ENCODE peak calls at places on chromosomes 16 and 17, in five cellular contexts. T is left lung, L is breast epithelium, J is cardiac muscle cell, A is neural progenitor cell. U is an unnamed sample.

GRCh38 chr17:65677932-65678331 is 116.5 kb upstream of the AXIN2 start:
- DNase-seq in L (no peak), T (no peak), J (no peak), A (no peak), U (no peak)

GRCh38 chr16:67001159-67001486 is 12.7 kb downstream of the CES4A start:
- DNase-seq in T (no peak), A (no peak), L (no peak), J (no peak), U (no peak)

GRCh38 chr16:11235703-11235991 is 20.4 kb downstream of the SOCS1 start:
- DNase-seq in A (no peak), L (no peak), T (no peak), J (no peak), U (no peak)

GRCh38 chr17:79631640-79632431 is 21.0 kb upstream of the RBFOX3 start:
- DNase-seq in T (no peak), L (peak; percentile 25), J (no peak), A (no peak), U (peak; percentile 9)

GRCh38 chr17:42142371-42142896 is 12.4 kb downstream of the RAB5C start:
- DNase-seq in A (peak; percentile 48), T (no peak), L (no peak), J (peak; percentile 16), U (no peak)

GRCh38 chr16:20846030-20846429 is 39.7 kb downstream of the REXO5 start:
- DNase-seq in T (no peak), J (no peak), A (no peak), L (no peak), U (no peak)

GRCh38 chr17:35127751-35128514 is 6.5 kb downstream of the FNDC8 start:
- DNase-seq in J (peak; percentile 94), A (no peak), L (no peak), T (no peak), U (no peak)

GRCh38 chr17:7041607-7042506 is 2.0 kb downstream of the SLC16A11 start:
- DNase-seq in J (peak; percentile 25), L (no peak), A (peak; percentile 45), T (peak; percentile 74), U (no peak)

GRCh38 chr16:4935231-4935855 is 1.6 kb downstream of the PPL start:
- DNase-seq in L (peak; percentile 88), T (peak; percentile 90), A (no peak), J (peak; percentile 94), U (peak; percentile 57)

GRCh38 chr17:72151565-72152391 is 31.0 kb downstream of the SOX9 start:
- DNase-seq in T (no peak), J (peak; percentile 88), L (peak; percentile 78), A (peak; percentile 58), U (no peak)

GRCh38 chr17:491086-492014 is 138.7 kb upstream of the RPH3AL start:
- DNase-seq in J (peak; percentile 73), A (peak; percentile 86), T (peak; percentile 89), L (no peak), U (no peak)

GRCh38 chr17:51258756-51259573 is 884 bp downstream of the MBTD1 start:
- DNase-seq in T (no peak), J (peak; percentile 44), L (no peak), A (no peak), U (no peak)

GRCh38 chr16:22320572-22321339 is 23.5 kb downstream of the POLR3E start:
- DNase-seq in A (no peak), T (no peak), L (no peak), J (no peak), U (no peak)

GRCh38 chr16:55480228-55480655 is 1.2 kb downstream of the MMP2 start:
- DNase-seq in A (peak; percentile 73), T (peak; percentile 86), J (peak; percentile 98), L (peak; percentile 73), U (peak; percentile 53)

GRCh38 chr17:19719365-19720209 is 3.2 kb upstream of the SLC47A2 start:
- DNase-seq in A (no peak), T (peak; percentile 57), J (no peak), L (no peak), U (no peak)
- TF ChIP-seq CTCF in A (no peak), T (no peak), J (no peak), L (no peak), U (no peak)

DNA sequence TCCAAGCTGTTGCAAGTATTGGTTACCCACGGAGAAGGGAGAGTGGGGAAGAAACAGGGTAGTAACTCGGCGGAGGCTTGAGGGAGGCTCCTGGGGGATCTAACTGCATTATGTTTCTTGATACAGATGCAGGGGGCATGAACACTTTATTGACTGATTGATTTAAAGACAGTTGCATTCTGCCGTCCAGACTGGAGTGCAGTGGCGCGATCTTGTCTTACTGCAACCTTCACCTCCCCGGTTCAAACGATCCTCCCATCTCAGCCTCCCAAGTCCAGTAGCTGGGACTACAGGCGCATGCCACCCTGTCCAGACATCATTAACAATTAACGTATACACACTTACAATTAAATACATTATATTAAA is 15.1 kb upstream of the ERN2 start:
- DNase-seq in L (no peak), A (no peak), J (no peak), T (no peak), U (no peak)
- TF ChIP-seq CTCF in L (no peak), A (no peak), J (no peak), T (peak; percentile 1), U (no peak)

GRCh38 chr17:46851029-46851741 is at the start of gene WNT9B:
- DNase-seq in T (peak; percentile 69), J (no peak), A (peak; percentile 83), L (no peak), U (no peak)
- TF ChIP-seq CTCF in T (no peak), J (no peak), A (peak; percentile 26), L (no peak), U (no peak)

DNA sequence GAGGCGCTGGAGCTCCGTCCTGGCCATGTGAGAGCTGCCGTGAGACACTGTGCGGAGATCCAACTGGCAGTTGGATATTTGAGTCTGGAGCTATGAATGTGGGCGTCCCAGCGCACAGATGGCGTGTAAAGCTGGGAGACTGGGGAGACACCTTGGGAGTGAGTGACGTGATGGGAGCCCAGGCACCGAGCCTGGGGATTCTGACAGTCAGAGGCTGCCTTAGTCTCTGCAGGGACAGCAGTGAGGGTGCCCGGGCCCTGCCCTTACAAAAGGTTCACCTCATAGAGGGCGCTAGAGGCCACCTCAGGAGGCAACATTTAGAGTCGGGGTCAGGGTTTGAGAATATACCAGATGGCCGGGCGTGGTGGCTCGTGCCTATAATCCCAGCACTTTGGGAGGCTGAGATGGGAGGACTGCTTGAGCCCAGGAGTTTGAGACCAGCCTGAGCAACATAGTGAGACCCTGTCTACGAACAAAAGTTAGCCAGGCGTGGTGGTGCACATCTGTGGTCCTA is 194.1 kb upstream of the GSE1 start:
- DNase-seq in A (peak; percentile 34), L (no peak), T (peak; percentile 47), J (no peak), U (no peak)
- TF ChIP-seq CTCF in A (peak; percentile 21), L (no peak), T (no peak), J (no peak), U (no peak)

GRCh38 chr17:37791434-37791833 is 46.6 kb upstream of the HNF1B start:
- DNase-seq in L (no peak), T (no peak), J (peak; percentile 23), A (peak; percentile 37), U (no peak)
- TF ChIP-seq CTCF in L (no peak), T (peak; percentile 24), J (peak; percentile 47), A (peak; percentile 62), U (no peak)

DNA sequence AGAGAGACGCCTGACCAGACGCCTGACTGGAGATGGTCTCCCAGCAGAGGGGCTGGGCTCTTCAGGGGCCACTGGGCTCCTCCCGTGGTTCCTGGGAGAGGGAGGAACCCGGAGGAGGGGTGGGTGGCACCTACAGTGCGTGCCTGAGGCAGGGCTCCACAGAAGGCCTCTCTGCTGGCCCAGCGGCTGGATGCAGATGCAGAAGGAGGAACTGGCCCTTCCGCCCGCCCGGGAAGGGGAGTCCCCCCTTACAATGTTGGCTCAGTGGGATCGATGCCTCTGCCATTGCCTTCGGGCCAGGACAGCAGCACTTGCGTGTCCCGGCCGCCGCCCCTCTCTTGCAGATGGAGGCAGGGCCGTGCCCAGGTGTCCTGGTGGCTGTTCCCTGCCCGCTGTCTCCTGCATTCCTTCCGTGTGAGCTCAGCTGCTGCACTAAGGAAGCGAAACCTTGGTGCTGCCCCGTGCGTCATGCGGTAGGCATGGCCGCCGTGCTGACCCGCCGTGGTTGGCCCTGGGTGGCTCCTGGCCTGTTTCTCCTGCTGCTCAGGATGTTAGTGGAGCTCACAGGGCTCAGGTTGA is 15.1 kb downstream of the BAIAP2 start:
- DNase-seq in T (peak; percentile 87), J (no peak), A (no peak), L (peak; percentile 70), U (no peak)
- TF ChIP-seq CTCF in T (no peak), J (no peak), A (no peak), L (peak; percentile 40), U (no peak)

GRCh38 chr16:27108051-27108770 is 41.5 kb downstream of the C16orf82 start:
- DNase-seq in A (no peak), T (no peak), J (no peak), L (peak; percentile 22), U (no peak)

GRCh38 chr16:27110524-27110896 is 43.8 kb downstream of the C16orf82 start:
- DNase-seq in T (no peak), J (no peak), L (peak; percentile 35), A (no peak), U (no peak)

GRCh38 chr16:27108826-27109665 is 42.3 kb downstream of the C16orf82 start:
- DNase-seq in T (no peak), J (no peak), L (peak; percentile 43), A (no peak), U (no peak)

GRCh38 chr16:27111486-27111885 is 44.8 kb downstream of the C16orf82 start:
- DNase-seq in T (no peak), L (peak; percentile 10), A (no peak), J (no peak), U (no peak)

DNA sequence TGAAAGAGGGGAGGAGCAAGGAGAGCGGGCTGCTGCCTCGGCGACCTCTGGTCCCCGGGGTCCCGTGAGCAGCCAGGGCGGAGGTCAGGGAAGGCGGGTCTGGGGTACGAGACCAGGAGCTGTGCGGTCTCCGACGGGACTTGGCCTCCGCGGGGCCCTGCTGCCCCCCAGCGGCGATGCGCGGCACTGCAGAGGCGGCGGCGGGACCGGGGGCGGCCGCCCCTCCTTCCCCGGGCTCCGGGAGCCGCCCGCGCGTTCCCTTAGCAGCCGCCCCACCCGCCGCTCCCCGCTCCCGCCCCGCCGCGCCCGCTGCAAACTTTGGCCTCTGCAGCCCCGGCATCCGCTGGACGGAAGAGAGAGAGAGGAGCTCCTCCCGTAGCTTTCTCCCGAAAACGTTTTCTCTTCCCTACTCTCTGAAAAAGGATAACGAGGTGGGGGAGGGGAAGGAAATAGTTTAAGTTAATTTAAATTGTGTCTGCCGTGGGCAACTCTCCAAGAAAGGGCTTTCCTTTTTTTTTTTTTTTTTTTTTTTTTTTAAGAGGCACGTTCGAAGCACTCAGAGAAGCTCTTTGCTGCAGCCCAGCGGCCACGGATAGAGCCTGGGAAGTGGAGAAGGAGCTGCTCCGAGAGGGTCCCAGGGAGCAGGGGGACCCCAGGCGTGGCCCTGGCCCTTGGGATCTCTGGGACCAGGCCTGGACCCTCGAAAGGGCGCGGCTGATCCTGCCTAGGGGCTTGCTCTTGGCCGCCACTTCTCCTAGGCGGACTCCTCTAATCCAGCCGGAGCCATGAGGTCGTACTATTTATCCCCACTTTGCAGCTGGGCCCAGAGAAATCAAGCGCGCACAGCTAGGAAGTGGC is 43.2 kb downstream of the C16orf82 start:
- DNase-seq in A (peak; percentile 94), L (peak; percentile 55), T (peak; percentile 92), J (peak; percentile 77), U (peak; percentile 30)
- TF ChIP-seq CTCF in A (peak; percentile 61), L (no peak), T (peak; percentile 98), J (peak; percentile 63), U (no peak)